ENCODE peak calls at places on chromosome 6, in four cellular contexts. W, U, L and D are unnamed samples.

GRCh38 chr6:119119989-119120388 is 41.5 kb upstream of the FAM184A start:
- DNase-seq in U (no peak), W (no peak), L (no peak), D (no peak)

GRCh38 chr6:37696220-37696840 is 1.4 kb downstream of the MDGA1 start:
- DNase-seq in U (no peak), L (no peak), W (peak; percentile 45), D (no peak)

GRCh38 chr6:113819169-113819830 is 37.8 kb upstream of the MARCKS start:
- DNase-seq in L (no peak), U (no peak), W (no peak), D (no peak)

GRCh38 chr6:166624275-166624674 is 2.8 kb downstream of the RPS6KA2 start:
- DNase-seq in U (no peak), W (no peak), L (no peak), D (no peak)

GRCh38 chr6:144265061-144265357 is 20.1 kb upstream of the UTRN start:
- DNase-seq in W (no peak), U (peak; percentile 71), L (no peak), D (no peak)

GRCh38 chr6:141326426-141326825 is 806.3 kb upstream of the GJE1 start:
- DNase-seq in U (peak; percentile 62), W (no peak), L (no peak), D (no peak)

GRCh38 chr6:40407239-40407638 is 179.9 kb downstream of the LRFN2 start:
- DNase-seq in L (no peak), U (no peak), W (no peak), D (no peak)

GRCh38 chr6:162404926-162405325 is 322.6 kb downstream of the PRKN start:
- DNase-seq in W (no peak), L (no peak), U (no peak), D (no peak)

GRCh38 chr6:149077208-149077607 is 240.3 kb upstream of the TAB2 start:
- DNase-seq in L (no peak), U (no peak), W (no peak), D (no peak)

GRCh38 chr6:124197148-124197547 is 393.5 kb downstream of the NKAIN2 start:
- DNase-seq in U (no peak), L (no peak), W (no peak), D (no peak)

GRCh38 chr6:152240983-152241766 is 396.0 kb downstream of the SYNE1 start:
- DNase-seq in U (peak; percentile 81), W (no peak), L (no peak), D (no peak)

GRCh38 chr6:10237284-10238043 is 177.4 kb downstream of the TFAP2A start:
- DNase-seq in U (no peak), W (no peak), L (no peak), D (no peak)

GRCh38 chr6:80316655-80317332 is 210.3 kb downstream of the BCKDHB start:
- DNase-seq in U (no peak), L (no peak), W (no peak), D (no peak)

GRCh38 chr6:3814539-3814938 is 34.6 kb upstream of the FAM50B start:
- DNase-seq in L (no peak), W (no peak), U (no peak), D (no peak)

GRCh38 chr6:134521116-134521501 is 203.2 kb upstream of the SGK1 start:
- DNase-seq in W (no peak), U (no peak), L (no peak), D (no peak)

GRCh38 chr6:159692303-159693127 is 526 bp downstream of the SOD2 start:
- DNase-seq in U (peak; percentile 41), L (no peak), W (peak; percentile 46), D (peak; percentile 57)

GRCh38 chr6:136657629-136658028 is 107.4 kb upstream of the MAP7 start:
- DNase-seq in W (no peak), U (no peak), L (no peak), D (no peak)

GRCh38 chr6:84728602-84729001 is 35.8 kb downstream of the TBX18 start:
- DNase-seq in U (peak; percentile 5), L (peak; percentile 42), W (no peak), D (peak; percentile 40)
- TF ChIP-seq ELF4 in U (no peak), L (no peak), W (no peak), D (no peak)

GRCh38 chr6:20202070-20202658 is 10.1 kb downstream of the MBOAT1 start:
- DNase-seq in U (peak; percentile 10), L (no peak), W (no peak), D (no peak)
- TF ChIP-seq ELF4 in U (no peak), L (no peak), W (no peak), D (no peak)

DNA sequence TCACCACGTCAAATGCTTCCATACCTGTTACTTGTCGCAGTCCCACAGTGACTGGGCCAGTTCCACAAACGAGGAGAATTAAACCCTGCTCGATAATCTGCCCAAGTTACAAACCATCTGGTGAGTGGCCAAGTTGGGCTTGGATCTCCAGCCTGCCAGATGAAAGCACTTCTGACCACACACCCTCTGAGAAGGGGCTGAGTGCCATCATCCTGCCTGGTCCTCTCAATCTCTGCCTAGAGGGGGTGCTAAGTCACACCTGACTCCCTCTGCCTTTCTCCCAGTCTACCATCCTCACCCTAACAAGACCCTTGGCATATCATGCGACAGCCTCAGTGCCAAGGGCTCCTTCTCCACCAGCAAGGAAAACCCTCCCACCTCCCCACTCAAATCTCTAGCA is 15.8 kb downstream of the RRP36 start:
- DNase-seq in W (no peak), L (no peak), U (no peak), D (no peak)
- TF ChIP-seq ELF4 in W (no peak), L (no peak), U (no peak), D (no peak)

GRCh38 chr6:156949376-156949775 is 172.2 kb downstream of the ARID1B start:
- DNase-seq in W (no peak), U (no peak), L (no peak), D (no peak)
- TF ChIP-seq ELF4 in W (no peak), U (no peak), L (no peak), D (no peak)

DNA sequence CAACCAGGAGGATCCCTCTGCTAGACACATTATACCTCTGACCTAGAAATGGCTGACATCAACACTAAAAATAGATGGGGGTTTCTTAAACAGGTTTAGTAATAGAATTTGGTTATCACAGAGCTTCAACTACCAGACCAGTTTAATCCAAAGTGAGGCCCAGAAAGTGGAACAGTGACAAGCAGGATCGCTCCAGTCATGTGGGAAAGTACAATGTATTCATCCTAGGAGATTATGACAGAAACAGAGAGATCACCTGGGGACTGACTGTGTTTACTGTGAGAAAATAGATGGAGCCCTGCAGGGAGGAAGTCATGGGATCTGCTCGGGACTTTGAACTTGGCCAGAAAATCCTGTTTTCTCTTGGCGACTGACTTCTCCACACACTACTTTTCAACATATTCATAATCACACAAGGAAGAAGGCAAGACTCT is 238.7 kb upstream of the SOX4 start:
- DNase-seq in W (no peak), L (no peak), U (peak; percentile 88), D (no peak)
- TF ChIP-seq ELF4 in W (no peak), L (no peak), U (no peak), D (no peak)

DNA sequence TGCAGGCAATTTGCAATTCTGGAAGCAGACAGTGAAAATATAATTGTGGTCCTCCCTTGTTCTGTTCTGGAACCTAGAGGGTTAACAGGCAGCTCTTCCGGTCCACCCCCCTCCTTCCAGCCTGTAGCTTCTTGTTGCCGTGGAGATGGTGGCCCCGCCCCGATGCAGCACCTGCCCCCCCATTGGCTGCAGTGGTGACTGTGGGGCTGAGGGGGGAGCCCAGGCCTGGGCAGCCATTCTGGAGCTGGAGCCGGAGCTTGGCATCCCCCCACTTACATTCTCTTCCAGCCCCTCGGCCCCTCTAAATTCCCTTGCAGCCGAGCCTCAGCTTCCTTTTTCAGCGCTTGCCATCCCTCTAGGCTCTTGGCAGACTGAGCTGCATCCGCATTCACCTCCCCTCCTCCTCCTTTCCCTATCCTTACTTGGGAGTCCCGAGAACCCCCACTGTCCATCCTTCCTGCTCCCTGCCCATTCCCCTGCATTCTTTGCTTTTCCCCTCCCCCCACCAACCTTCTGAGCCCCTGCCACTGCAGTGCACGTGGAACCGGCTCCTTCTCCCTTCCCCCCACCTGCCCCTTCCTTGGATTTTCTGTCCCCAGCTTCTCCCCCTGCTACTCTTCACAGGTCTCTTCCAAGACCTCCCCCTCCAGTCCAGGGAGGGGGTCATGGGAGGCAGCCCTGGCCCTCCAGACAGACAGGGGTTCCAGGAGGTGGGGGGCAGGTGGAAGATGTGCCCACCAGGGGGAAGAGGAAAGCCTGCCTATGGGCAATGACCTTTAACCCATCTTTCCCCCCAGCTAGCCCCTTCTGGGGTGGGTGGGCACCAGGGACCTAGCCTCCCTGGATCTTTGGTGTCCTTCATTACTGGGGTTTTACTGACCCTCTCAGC is 11.4 kb downstream of the SYNGAP1 start:
- DNase-seq in U (peak; percentile 46), L (peak; percentile 92), W (peak; percentile 93), D (peak; percentile 60)
- TF ChIP-seq ELF4 in U (no peak), L (no peak), W (no peak), D (no peak)

GRCh38 chr6:169161572-169162167 is 92.0 kb downstream of the THBS2 start:
- DNase-seq in U (no peak), L (no peak), W (no peak), D (no peak)

GRCh38 chr6:169162249-169162967 is 91.2 kb downstream of the THBS2 start:
- DNase-seq in W (no peak), U (no peak), L (no peak), D (no peak)

GRCh38 chr6:169164451-169164850 is 89.2 kb downstream of the THBS2 start:
- DNase-seq in L (no peak), U (no peak), W (no peak), D (no peak)

GRCh38 chr6:169165031-169165430 is 88.6 kb downstream of the THBS2 start:
- DNase-seq in L (no peak), W (no peak), U (no peak), D (no peak)

GRCh38 chr6:169162968-169163903 is 90.4 kb downstream of the THBS2 start:
- DNase-seq in U (peak; percentile 7), L (no peak), W (no peak), D (no peak)
- TF ChIP-seq ELF4 in U (no peak), L (no peak), W (no peak), D (no peak)

GRCh38 chr6:138957903-138958302 is 30.1 kb downstream of the REPS1 start:
- DNase-seq in L (no peak), U (no peak), W (no peak), D (no peak)

GRCh38 chr6:138958595-138958994 is 29.5 kb downstream of the REPS1 start:
- DNase-seq in L (no peak), U (no peak), W (no peak), D (no peak)

GRCh38 chr6:138957484-138957883 is 30.6 kb downstream of the REPS1 start:
- DNase-seq in L (no peak), W (no peak), U (no peak), D (no peak)

GRCh38 chr6:138955262-138955661 is 32.8 kb downstream of the REPS1 start:
- DNase-seq in W (no peak), L (no peak), U (no peak), D (no peak)

GRCh38 chr6:138956244-138956924 is 31.7 kb downstream of the REPS1 start:
- DNase-seq in U (peak; percentile 8), L (no peak), W (no peak), D (no peak)
- TF ChIP-seq ELF4 in U (no peak), L (no peak), W (no peak), D (no peak)